ENCODE peak calls at places on chromosomes 16 and 17, in four cellular contexts. One of them, this sample, is unnamed.

GRCh38 chr16:25006504-25007055 is 8.6 kb downstream of the ARHGAP17 start:
- DNase-seq in T-helper 1 cell: no peak
- DNase-seq in activated CD4-positive, alpha-beta T cell treated with anti-CD3 and anti-CD28 coated beads, Interleukin-2, amount 10 ng/mL, durations not matched to agents 7 days and 5 days: no peak
- DNase-seq in NCI-H1105: no peak
- DNase-seq in this sample: no peak

GRCh38 chr17:80175411-80175810 is 5.6 kb downstream of the CARD14 start:
- DNase-seq in T-helper 1 cell: no peak
- DNase-seq in activated CD4-positive, alpha-beta T cell treated with anti-CD3 and anti-CD28 coated beads, Interleukin-2, amount 10 ng/mL, durations not matched to agents 7 days and 5 days: no peak
- DNase-seq in NCI-H1105: no peak
- DNase-seq in this sample: no peak

GRCh38 chr17:7327056-7327455 is 2.1 kb downstream of the NEURL4 start:
- DNase-seq in T-helper 1 cell: no peak
- DNase-seq in activated CD4-positive, alpha-beta T cell treated with anti-CD3 and anti-CD28 coated beads, Interleukin-2, amount 10 ng/mL, durations not matched to agents 7 days and 5 days: no peak
- DNase-seq in NCI-H1105: no peak
- DNase-seq in this sample: no peak

GRCh38 chr17:81221842-81222619 is 734 bp downstream of the CEP131 start:
- DNase-seq in T-helper 1 cell: no peak
- DNase-seq in activated CD4-positive, alpha-beta T cell treated with anti-CD3 and anti-CD28 coated beads, Interleukin-2, amount 10 ng/mL, durations not matched to agents 7 days and 5 days: no peak
- DNase-seq in NCI-H1105: no peak
- DNase-seq in this sample: no peak

GRCh38 chr17:63984651-63985386 is 12.1 kb upstream of the SCN4A start:
- DNase-seq in T-helper 1 cell: peak; percentile 54
- DNase-seq in activated CD4-positive, alpha-beta T cell treated with anti-CD3 and anti-CD28 coated beads, Interleukin-2, amount 10 ng/mL, durations not matched to agents 7 days and 5 days: peak; percentile 79
- DNase-seq in NCI-H1105: no peak
- DNase-seq in this sample: no peak

GRCh38 chr17:1003972-1004768 is 7.2 kb downstream of the TIMM22 start:
- DNase-seq in T-helper 1 cell: no peak
- DNase-seq in activated CD4-positive, alpha-beta T cell treated with anti-CD3 and anti-CD28 coated beads, Interleukin-2, amount 10 ng/mL, durations not matched to agents 7 days and 5 days: no peak
- DNase-seq in NCI-H1105: no peak
- DNase-seq in this sample: no peak

GRCh38 chr16:87330646-87331045 is 13.5 kb upstream of the C16orf95 start:
- DNase-seq in T-helper 1 cell: no peak
- DNase-seq in activated CD4-positive, alpha-beta T cell treated with anti-CD3 and anti-CD28 coated beads, Interleukin-2, amount 10 ng/mL, durations not matched to agents 7 days and 5 days: no peak
- DNase-seq in NCI-H1105: no peak
- DNase-seq in this sample: no peak

GRCh38 chr16:81158964-81159363 is 62.8 kb upstream of the GCSH start:
- DNase-seq in T-helper 1 cell: no peak
- DNase-seq in activated CD4-positive, alpha-beta T cell treated with anti-CD3 and anti-CD28 coated beads, Interleukin-2, amount 10 ng/mL, durations not matched to agents 7 days and 5 days: no peak
- DNase-seq in NCI-H1105: no peak
- DNase-seq in this sample: no peak

GRCh38 chr17:9598661-9599060 is 22.2 kb downstream of the CFAP52 start:
- DNase-seq in T-helper 1 cell: no peak
- DNase-seq in activated CD4-positive, alpha-beta T cell treated with anti-CD3 and anti-CD28 coated beads, Interleukin-2, amount 10 ng/mL, durations not matched to agents 7 days and 5 days: no peak
- DNase-seq in NCI-H1105: no peak
- DNase-seq in this sample: no peak

GRCh38 chr16:73878616-73879015 is 418.0 kb upstream of the PSMD7 start:
- DNase-seq in T-helper 1 cell: no peak
- DNase-seq in activated CD4-positive, alpha-beta T cell treated with anti-CD3 and anti-CD28 coated beads, Interleukin-2, amount 10 ng/mL, durations not matched to agents 7 days and 5 days: no peak
- DNase-seq in NCI-H1105: peak; percentile 33
- DNase-seq in this sample: peak; percentile 55

GRCh38 chr16:54342001-54342776 is 55.6 kb upstream of the IRX3 start:
- DNase-seq in T-helper 1 cell: no peak
- DNase-seq in activated CD4-positive, alpha-beta T cell treated with anti-CD3 and anti-CD28 coated beads, Interleukin-2, amount 10 ng/mL, durations not matched to agents 7 days and 5 days: no peak
- DNase-seq in NCI-H1105: no peak
- DNase-seq in this sample: no peak

GRCh38 chr16:54933281-54934150 is 2.9 kb downstream of the IRX5 start:
- DNase-seq in T-helper 1 cell: no peak
- DNase-seq in activated CD4-positive, alpha-beta T cell treated with anti-CD3 and anti-CD28 coated beads, Interleukin-2, amount 10 ng/mL, durations not matched to agents 7 days and 5 days: no peak
- DNase-seq in NCI-H1105: no peak
- DNase-seq in this sample: no peak

GRCh38 chr16:54503436-54503835 is 216.8 kb upstream of the IRX3 start:
- DNase-seq in T-helper 1 cell: no peak
- DNase-seq in activated CD4-positive, alpha-beta T cell treated with anti-CD3 and anti-CD28 coated beads, Interleukin-2, amount 10 ng/mL, durations not matched to agents 7 days and 5 days: no peak
- DNase-seq in NCI-H1105: no peak
- DNase-seq in this sample: no peak

GRCh38 chr17:15973016-15973415 is 26.5 kb downstream of the ZSWIM7 start:
- DNase-seq in T-helper 1 cell: no peak
- DNase-seq in activated CD4-positive, alpha-beta T cell treated with anti-CD3 and anti-CD28 coated beads, Interleukin-2, amount 10 ng/mL, durations not matched to agents 7 days and 5 days: no peak
- DNase-seq in NCI-H1105: no peak
- DNase-seq in this sample: no peak

GRCh38 chr16:27097671-27098275 is 31.0 kb downstream of the C16orf82 start:
- DNase-seq in T-helper 1 cell: no peak
- DNase-seq in activated CD4-positive, alpha-beta T cell treated with anti-CD3 and anti-CD28 coated beads, Interleukin-2, amount 10 ng/mL, durations not matched to agents 7 days and 5 days: no peak
- DNase-seq in NCI-H1105: no peak
- DNase-seq in this sample: no peak

GRCh38 chr16:67882374-67883145 is 2.1 kb upstream of the NRN1L start:
- DNase-seq in T-helper 1 cell: no peak
- DNase-seq in activated CD4-positive, alpha-beta T cell treated with anti-CD3 and anti-CD28 coated beads, Interleukin-2, amount 10 ng/mL, durations not matched to agents 7 days and 5 days: no peak
- DNase-seq in NCI-H1105: no peak
- DNase-seq in this sample: no peak

GRCh38 chr17:31745964-31746650 is 112.9 kb downstream of the COPRS start:
- DNase-seq in T-helper 1 cell: no peak
- DNase-seq in activated CD4-positive, alpha-beta T cell treated with anti-CD3 and anti-CD28 coated beads, Interleukin-2, amount 10 ng/mL, durations not matched to agents 7 days and 5 days: no peak
- DNase-seq in NCI-H1105: no peak
- DNase-seq in this sample: no peak

GRCh38 chr17:18374216-18374615 is 3.4 kb upstream of the EVPLL start:
- DNase-seq in T-helper 1 cell: no peak
- DNase-seq in activated CD4-positive, alpha-beta T cell treated with anti-CD3 and anti-CD28 coated beads, Interleukin-2, amount 10 ng/mL, durations not matched to agents 7 days and 5 days: no peak
- DNase-seq in NCI-H1105: no peak
- DNase-seq in this sample: no peak

GRCh38 chr17:3003401-3004149 is 59.8 kb downstream of the OR1D5 start:
- DNase-seq in T-helper 1 cell: no peak
- DNase-seq in activated CD4-positive, alpha-beta T cell treated with anti-CD3 and anti-CD28 coated beads, Interleukin-2, amount 10 ng/mL, durations not matched to agents 7 days and 5 days: no peak
- DNase-seq in NCI-H1105: no peak
- DNase-seq in this sample: no peak

GRCh38 chr16:73048292-73049050 is 543 bp upstream of the ZFHX3 start:
- DNase-seq in T-helper 1 cell: no peak
- DNase-seq in activated CD4-positive, alpha-beta T cell treated with anti-CD3 and anti-CD28 coated beads, Interleukin-2, amount 10 ng/mL, durations not matched to agents 7 days and 5 days: no peak
- DNase-seq in NCI-H1105: no peak
- DNase-seq in this sample: no peak

GRCh38 chr17:163514-164103 is 17.8 kb downstream of the DOC2B start:
- DNase-seq in T-helper 1 cell: no peak
- DNase-seq in activated CD4-positive, alpha-beta T cell treated with anti-CD3 and anti-CD28 coated beads, Interleukin-2, amount 10 ng/mL, durations not matched to agents 7 days and 5 days: no peak
- DNase-seq in NCI-H1105: no peak
- DNase-seq in this sample: no peak

GRCh38 chr17:70071127-70071526 is 3.9 kb upstream of the KCNJ16 start:
- DNase-seq in T-helper 1 cell: no peak
- DNase-seq in activated CD4-positive, alpha-beta T cell treated with anti-CD3 and anti-CD28 coated beads, Interleukin-2, amount 10 ng/mL, durations not matched to agents 7 days and 5 days: no peak
- DNase-seq in NCI-H1105: no peak
- DNase-seq in this sample: no peak

GRCh38 chr17:3888343-3889171 is 4.3 kb downstream of the CAMKK1 start:
- DNase-seq in T-helper 1 cell: no peak
- DNase-seq in activated CD4-positive, alpha-beta T cell treated with anti-CD3 and anti-CD28 coated beads, Interleukin-2, amount 10 ng/mL, durations not matched to agents 7 days and 5 days: no peak
- DNase-seq in NCI-H1105: no peak
- DNase-seq in this sample: no peak

GRCh38 chr16:83054302-83054701 is 427.5 kb downstream of the CDH13 start:
- DNase-seq in T-helper 1 cell: no peak
- DNase-seq in activated CD4-positive, alpha-beta T cell treated with anti-CD3 and anti-CD28 coated beads, Interleukin-2, amount 10 ng/mL, durations not matched to agents 7 days and 5 days: no peak
- DNase-seq in NCI-H1105: no peak
- DNase-seq in this sample: no peak

GRCh38 chr17:80859004-80859941 is 132.4 kb upstream of the CHMP6 start:
- DNase-seq in T-helper 1 cell: no peak
- DNase-seq in activated CD4-positive, alpha-beta T cell treated with anti-CD3 and anti-CD28 coated beads, Interleukin-2, amount 10 ng/mL, durations not matched to agents 7 days and 5 days: no peak
- DNase-seq in NCI-H1105: peak; percentile 78
- DNase-seq in this sample: no peak

GRCh38 chr16:66616169-66616568 is 11.7 kb downstream of the CMTM3 start:
- DNase-seq in T-helper 1 cell: no peak
- DNase-seq in activated CD4-positive, alpha-beta T cell treated with anti-CD3 and anti-CD28 coated beads, Interleukin-2, amount 10 ng/mL, durations not matched to agents 7 days and 5 days: no peak
- DNase-seq in NCI-H1105: no peak
- DNase-seq in this sample: no peak

GRCh38 chr16:49788936-49789335 is 67.0 kb downstream of the ZNF423 start:
- DNase-seq in T-helper 1 cell: no peak
- DNase-seq in activated CD4-positive, alpha-beta T cell treated with anti-CD3 and anti-CD28 coated beads, Interleukin-2, amount 10 ng/mL, durations not matched to agents 7 days and 5 days: no peak
- DNase-seq in NCI-H1105: no peak
- DNase-seq in this sample: no peak

GRCh38 chr17:57115377-57115776 is 30.3 kb downstream of the AKAP1 start:
- DNase-seq in T-helper 1 cell: no peak
- DNase-seq in activated CD4-positive, alpha-beta T cell treated with anti-CD3 and anti-CD28 coated beads, Interleukin-2, amount 10 ng/mL, durations not matched to agents 7 days and 5 days: no peak
- DNase-seq in NCI-H1105: no peak
- DNase-seq in this sample: no peak

GRCh38 chr16:57738844-57739243 is 3.3 kb downstream of the KATNB1 start:
- DNase-seq in T-helper 1 cell: no peak
- DNase-seq in activated CD4-positive, alpha-beta T cell treated with anti-CD3 and anti-CD28 coated beads, Interleukin-2, amount 10 ng/mL, durations not matched to agents 7 days and 5 days: no peak
- DNase-seq in NCI-H1105: no peak
- DNase-seq in this sample: no peak

GRCh38 chr17:313911-314613 is 38.5 kb downstream of the RPH3AL start:
- DNase-seq in T-helper 1 cell: no peak
- DNase-seq in activated CD4-positive, alpha-beta T cell treated with anti-CD3 and anti-CD28 coated beads, Interleukin-2, amount 10 ng/mL, durations not matched to agents 7 days and 5 days: no peak
- DNase-seq in NCI-H1105: no peak
- DNase-seq in this sample: no peak

GRCh38 chr17:2081564-2081963 is 26.7 kb downstream of the HIC1 start:
- DNase-seq in T-helper 1 cell: no peak
- DNase-seq in activated CD4-positive, alpha-beta T cell treated with anti-CD3 and anti-CD28 coated beads, Interleukin-2, amount 10 ng/mL, durations not matched to agents 7 days and 5 days: no peak
- DNase-seq in NCI-H1105: no peak
- DNase-seq in this sample: no peak

GRCh38 chr16:84190731-84191388 is at the start of gene ADAD2:
- DNase-seq in T-helper 1 cell: no peak
- DNase-seq in activated CD4-positive, alpha-beta T cell treated with anti-CD3 and anti-CD28 coated beads, Interleukin-2, amount 10 ng/mL, durations not matched to agents 7 days and 5 days: no peak
- DNase-seq in NCI-H1105: no peak
- DNase-seq in this sample: no peak

GRCh38 chr16:3098459-3099394 is at the start of gene ZSCAN10:
- DNase-seq in T-helper 1 cell: no peak
- DNase-seq in activated CD4-positive, alpha-beta T cell treated with anti-CD3 and anti-CD28 coated beads, Interleukin-2, amount 10 ng/mL, durations not matched to agents 7 days and 5 days: no peak
- DNase-seq in NCI-H1105: no peak
- DNase-seq in this sample: no peak

GRCh38 chr17:39929657-39930407 is 2.3 kb downstream of the LRRC3C start:
- DNase-seq in T-helper 1 cell: no peak
- DNase-seq in activated CD4-positive, alpha-beta T cell treated with anti-CD3 and anti-CD28 coated beads, Interleukin-2, amount 10 ng/mL, durations not matched to agents 7 days and 5 days: no peak
- DNase-seq in NCI-H1105: no peak
- DNase-seq in this sample: no peak

GRCh38 chr17:21357696-21358095 is 18.5 kb upstream of the KCNJ12 start:
- DNase-seq in T-helper 1 cell: no peak
- DNase-seq in activated CD4-positive, alpha-beta T cell treated with anti-CD3 and anti-CD28 coated beads, Interleukin-2, amount 10 ng/mL, durations not matched to agents 7 days and 5 days: no peak
- DNase-seq in NCI-H1105: no peak
- DNase-seq in this sample: no peak

GRCh38 chr17:30969989-30970680 is 704 bp upstream of the RNF135 start:
- DNase-seq in T-helper 1 cell: no peak
- DNase-seq in activated CD4-positive, alpha-beta T cell treated with anti-CD3 and anti-CD28 coated beads, Interleukin-2, amount 10 ng/mL, durations not matched to agents 7 days and 5 days: peak; percentile 67
- DNase-seq in NCI-H1105: no peak
- DNase-seq in this sample: no peak